ENCODE peak calls at places on chromosomes 1 and 21, in five cellular contexts. K is CD8-positive, alpha-beta T cell; Y is mucosa of descending colon; N is upper lobe of right lung; P is hepatocyte. L is an unnamed sample.
A peak's percentile ranks its signal among the peaks of the same experiment; 100 is the strongest.

GRCh38 chr1:63794927-63795326 is 21.1 kb downstream of the ROR1 start:
- DNase-seq in K (no peak), Y (no peak), N (peak; percentile 74), P (no peak), L (peak; percentile 73)

GRCh38 chr1:41582351-41582750 is 97.9 kb upstream of the EDN2 start:
- DNase-seq in K (no peak), Y (no peak), N (no peak), P (no peak), L (no peak)

GRCh38 chr1:179228783-179229213 is 679 bp downstream of the ABL2 start:
- DNase-seq in K (no peak), Y (peak; percentile 81), N (peak; percentile 74), P (peak; percentile 69), L (no peak)

GRCh38 chr1:210438928-210439841 is 110.5 kb downstream of the HHAT start:
- DNase-seq in K (no peak), Y (no peak), N (no peak), P (no peak), L (peak; percentile 48)

GRCh38 chr1:153617677-153618076 is 1.6 kb upstream of the S100A14 start:
- DNase-seq in K (peak; percentile 22), Y (peak; percentile 87), N (no peak), P (peak; percentile 69), L (no peak)

GRCh38 chr1:45995298-45995697 is 137.1 kb downstream of the PIK3R3 start:
- DNase-seq in K (no peak), Y (no peak), N (no peak), P (no peak), L (peak; percentile 68)

GRCh38 chr1:115170972-115171392 is 81.7 kb upstream of the TSPAN2 start:
- DNase-seq in K (no peak), Y (no peak), N (no peak), P (no peak), L (no peak)

GRCh38 chr21:28402616-28402989 is 590.1 kb downstream of the LTN1 start:
- DNase-seq in K (no peak), Y (no peak), N (no peak), P (no peak), L (peak; percentile 51)

GRCh38 chr1:202348005-202348508 is 442 bp upstream of the PPP1R12B start:
- DNase-seq in K (no peak), Y (no peak), N (no peak), P (no peak), L (no peak)

GRCh38 chr1:6957341-6957740 is 172.1 kb downstream of the CAMTA1 start:
- DNase-seq in K (no peak), Y (no peak), N (no peak), P (no peak), L (no peak)

GRCh38 chr1:108000620-108001105 is 35.7 kb upstream of the VAV3 start:
- DNase-seq in K (no peak), Y (peak; percentile 12), N (no peak), P (peak; percentile 61), L (no peak)

GRCh38 chr1:66455446-66455845 is 78.5 kb upstream of the SGIP1 start:
- DNase-seq in K (no peak), Y (no peak), N (no peak), P (no peak), L (no peak)

GRCh38 chr1:230507671-230508407 is 81.7 kb upstream of the PGBD5 start:
- DNase-seq in K (no peak), Y (peak; percentile 9), N (no peak), P (no peak), L (no peak)

GRCh38 chr21:16455978-16456377 is 726.2 kb downstream of the USP25 start:
- DNase-seq in K (no peak), Y (no peak), N (no peak), P (no peak), L (no peak)

GRCh38 chr1:107965112-107965991 is at the start of gene VAV3:
- DNase-seq in K (peak; percentile 26), Y (peak; percentile 55), N (peak; percentile 83), P (peak; percentile 85), L (peak; percentile 94)

GRCh38 chr1:103459385-103459784 is 66.1 kb upstream of the RNPC3 start:
- DNase-seq in K (no peak), Y (no peak), N (no peak), P (no peak), L (peak; percentile 3)

GRCh38 chr1:70536708-70537398 is 125.8 kb downstream of the CTH start:
- DNase-seq in K (no peak), Y (no peak), N (no peak), P (no peak), L (no peak)

GRCh38 chr1:11227106-11228077 is 35.0 kb downstream of the MTOR start:
- DNase-seq in K (no peak), Y (no peak), N (no peak), P (no peak), L (peak; percentile 53)

GRCh38 chr1:155064109-155064812 is 721 bp downstream of the EFNA4 start:
- DNase-seq in K (no peak), Y (peak; percentile 48), N (no peak), P (peak; percentile 81), L (peak; percentile 95)

GRCh38 chr1:151054971-151055547 is 4.4 kb downstream of the CDC42SE1 start:
- DNase-seq in K (no peak), Y (no peak), N (no peak), P (no peak), L (no peak)

GRCh38 chr1:226983998-226984364 is 43.9 kb downstream of the COQ8A start:
- DNase-seq in K (no peak), Y (no peak), N (no peak), P (no peak), L (peak; percentile 68)

GRCh38 chr1:220826729-220827128 is 40.0 kb downstream of the MTARC1 start:
- DNase-seq in K (no peak), Y (no peak), N (no peak), P (no peak), L (no peak)

GRCh38 chr21:35002879-35003722 is 46.0 kb downstream of the RUNX1 start:
- DNase-seq in K (no peak), Y (no peak), N (no peak), P (no peak), L (peak; percentile 84)

GRCh38 chr1:110752941-110753725 is 78.4 kb upstream of the KCNA3 start:
- DNase-seq in K (no peak), Y (no peak), N (no peak), P (no peak), L (no peak)

GRCh38 chr1:174789399-174789798 is 210.3 kb upstream of the CACYBP start:
- DNase-seq in K (no peak), Y (no peak), N (no peak), P (no peak), L (peak; percentile 84)

GRCh38 chr1:17795081-17795809 is 40.1 kb downstream of the ACTL8 start:
- DNase-seq in K (no peak), Y (peak; percentile 73), N (no peak), P (peak; percentile 29), L (no peak)

GRCh38 chr1:6028042-6028895 is 17.4 kb upstream of the KCNAB2 start:
- DNase-seq in K (peak; percentile 46), Y (peak; percentile 40), N (peak; percentile 76), P (no peak), L (peak; percentile 51)

GRCh38 chr21:42133131-42133530 is 62.0 kb downstream of the UMODL1 start:
- DNase-seq in K (no peak), Y (no peak), N (no peak), P (no peak), L (peak; percentile 66)

GRCh38 chr21:42127164-42128125 is 56.3 kb downstream of the UMODL1 start:
- DNase-seq in K (no peak), Y (no peak), N (no peak), P (no peak), L (peak; percentile 31)

GRCh38 chr21:42130447-42130846 is 59.3 kb downstream of the UMODL1 start:
- DNase-seq in K (no peak), Y (no peak), N (no peak), P (no peak), L (peak; percentile 18)

GRCh38 chr21:42132183-42132582 is 61.1 kb downstream of the UMODL1 start:
- DNase-seq in K (no peak), Y (no peak), N (no peak), P (no peak), L (peak; percentile 13)

GRCh38 chr21:42129300-42130266 is 58.5 kb downstream of the UMODL1 start:
- DNase-seq in K (no peak), Y (no peak), N (no peak), P (no peak), L (peak; percentile 15)
- H3K4me3 ChIP-seq in K (no peak overlapping the region), Y (no peak overlapping the region), N (no peak overlapping the region), P (no peak overlapping the region), L (no peak overlapping the region)

GRCh38 chr1:241608379-241609033 is 31.7 kb downstream of the CHML start:
- DNase-seq in K (no peak), Y (no peak), N (no peak), P (no peak), L (no peak)

GRCh38 chr1:241607497-241607896 is 32.7 kb downstream of the CHML start:
- DNase-seq in K (no peak), Y (no peak), N (no peak), P (no peak), L (no peak)

GRCh38 chr1:241611063-241611462 is 29.1 kb downstream of the CHML start:
- DNase-seq in K (no peak), Y (peak; percentile 29), N (no peak), P (peak; percentile 76), L (no peak)

GRCh38 chr1:241612533-241613505 is 27.4 kb downstream of the CHML start:
- DNase-seq in K (no peak), Y (no peak), N (no peak), P (peak; percentile 21), L (no peak)

DNA sequence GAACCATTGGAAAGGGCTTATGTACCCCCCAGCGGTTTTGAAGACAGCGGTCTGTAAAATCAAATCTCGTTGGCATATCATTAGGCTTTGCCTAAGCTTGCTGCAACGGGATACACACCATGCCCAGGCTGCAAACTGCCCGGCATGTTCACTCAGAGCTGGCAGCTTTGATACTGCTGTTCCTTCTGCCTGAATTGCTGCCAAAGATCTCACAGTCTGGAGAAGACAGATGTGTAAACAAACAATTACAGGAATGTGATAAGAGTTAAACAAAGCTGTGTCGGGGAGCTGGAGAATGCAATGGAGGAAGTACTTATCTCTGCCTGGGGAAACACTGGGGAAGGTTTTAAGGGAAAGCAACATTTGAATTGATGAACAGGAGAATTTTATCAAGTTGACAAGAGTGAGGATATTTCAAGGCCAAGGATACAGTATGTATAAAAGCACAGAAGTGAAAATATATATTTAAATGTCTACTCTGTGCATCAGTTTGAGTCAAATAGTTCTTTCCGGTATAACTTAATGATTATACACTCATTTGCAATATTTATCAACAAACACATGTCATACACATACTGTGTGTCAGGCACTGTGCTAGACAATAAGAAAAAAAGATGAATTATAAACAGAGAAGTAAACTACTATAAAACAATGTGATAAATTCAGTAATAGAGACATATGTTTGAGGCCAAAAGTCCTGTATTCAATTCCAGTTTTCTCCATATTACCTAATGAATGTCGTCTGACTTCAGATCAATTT is 29.9 kb downstream of the CHML start:
- DNase-seq in K (no peak), Y (peak; percentile 74), N (no peak), P (peak; percentile 27), L (no peak)
- H3K4me1 ChIP-seq in K (no peaks in the 10 kb centered on the region), Y (peaks cover 20% of the 10 kb centered on the region), N (peaks cover 23% of the 10 kb centered on the region), P (peaks cover 17% of the 10 kb centered on the region), L (peaks cover 47% of the 10 kb centered on the region)

GRCh38 chr1:167066333-167067122 is 23.6 kb downstream of the GPA33 start:
- DNase-seq in K (peak; percentile 59), Y (peak; percentile 86), N (peak; percentile 88), P (peak; percentile 86), L (peak; percentile 96)
- H3K4me3 ChIP-seq in K (no peak overlapping the region), Y (no peak overlapping the region), N (no peak overlapping the region), P (peak overlapping the region; percentile 17), L (peak overlapping the region; percentile 36)

DNA sequence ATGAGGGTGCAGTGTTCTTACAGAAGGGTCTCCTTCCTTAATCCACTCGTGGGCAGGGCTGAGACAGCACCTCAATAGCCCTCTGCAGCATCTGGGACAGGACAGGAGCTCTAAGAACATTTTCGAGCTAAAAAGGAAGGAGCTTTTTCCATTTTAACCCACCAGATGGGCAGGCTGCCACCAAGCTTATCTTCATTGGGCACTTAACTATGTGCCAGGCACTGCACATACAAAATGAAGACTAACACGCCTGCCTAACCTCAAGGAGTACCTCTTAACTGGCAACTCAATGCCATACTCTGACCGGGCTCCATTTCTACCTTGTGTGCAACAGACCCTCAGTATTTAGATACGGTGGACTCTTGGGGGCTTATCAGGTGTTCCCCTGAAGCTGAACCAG is 48.2 kb downstream of the SSBP3 start:
- DNase-seq in K (no peak), Y (no peak), N (no peak), P (no peak), L (no peak)
- H3K4me1 ChIP-seq in K (peaks cover 46% of the 10 kb centered on the region), Y (peaks cover 20% of the 10 kb centered on the region), N (peaks cover 33% of the 10 kb centered on the region), P (peaks cover 50% of the 10 kb centered on the region), L (no peaks in the 10 kb centered on the region)